ENCODE peak calls at places on chromosomes 1 and 21, in five cellular contexts. One of them, this sample, is unnamed.
A peak's percentile ranks its signal among the peaks of the same experiment; 100 is the strongest.

GRCh38 chr21:38817371-38818335 is 11.9 kb downstream of the ETS2 start:
- DNase-seq in A549: no peak
- DNase-seq in glutamatergic neuron: no peak
- DNase-seq in CD8-positive, alpha-beta T cell: no peak
- DNase-seq in osteoblast: peak; percentile 95
- DNase-seq in this sample: no peak

GRCh38 chr1:192251735-192252134 is 65.1 kb upstream of the RGS21 start:
- DNase-seq in CD8-positive, alpha-beta T cell: no peak
- DNase-seq in osteoblast: no peak
- DNase-seq in glutamatergic neuron: no peak
- DNase-seq in A549: no peak
- DNase-seq in this sample: no peak

GRCh38 chr1:85612704-85613361 is 32.3 kb downstream of the CCN1 start:
- DNase-seq in osteoblast: peak; percentile 95
- DNase-seq in CD8-positive, alpha-beta T cell: no peak
- DNase-seq in glutamatergic neuron: no peak
- DNase-seq in A549: peak; percentile 35
- DNase-seq in this sample: no peak

GRCh38 chr1:26690157-26690556 is 5.7 kb upstream of the ARID1A start:
- DNase-seq in CD8-positive, alpha-beta T cell: no peak
- DNase-seq in osteoblast: no peak
- DNase-seq in A549: no peak
- DNase-seq in glutamatergic neuron: no peak
- DNase-seq in this sample: no peak

GRCh38 chr1:147514233-147514632 is 27.1 kb upstream of the BCL9 start:
- DNase-seq in glutamatergic neuron: no peak
- DNase-seq in CD8-positive, alpha-beta T cell: no peak
- DNase-seq in osteoblast: no peak
- DNase-seq in A549: no peak
- DNase-seq in this sample: no peak

GRCh38 chr1:21663951-21664805 is 5.0 kb downstream of the RAP1GAP start:
- DNase-seq in osteoblast: peak; percentile 79
- DNase-seq in CD8-positive, alpha-beta T cell: no peak
- DNase-seq in A549: no peak
- DNase-seq in glutamatergic neuron: no peak
- DNase-seq in this sample: peak; percentile 10

GRCh38 chr21:43308101-43308500 is 118.8 kb downstream of the SIK1 start:
- DNase-seq in glutamatergic neuron: peak; percentile 10
- DNase-seq in CD8-positive, alpha-beta T cell: no peak
- DNase-seq in osteoblast: no peak
- DNase-seq in A549: no peak
- DNase-seq in this sample: no peak

GRCh38 chr1:55997550-55997949 is 581.8 kb downstream of the PLPP3 start:
- DNase-seq in osteoblast: no peak
- DNase-seq in glutamatergic neuron: no peak
- DNase-seq in A549: no peak
- DNase-seq in CD8-positive, alpha-beta T cell: no peak
- DNase-seq in this sample: no peak

GRCh38 chr1:202112864-202113689 is 9.6 kb upstream of the GPR37L1 start:
- DNase-seq in glutamatergic neuron: no peak
- DNase-seq in A549: peak; percentile 62
- DNase-seq in osteoblast: peak; percentile 88
- DNase-seq in CD8-positive, alpha-beta T cell: no peak
- DNase-seq in this sample: no peak

GRCh38 chr1:72366473-72366872 is 84.1 kb upstream of the NEGR1 start:
- DNase-seq in A549: no peak
- DNase-seq in glutamatergic neuron: no peak
- DNase-seq in CD8-positive, alpha-beta T cell: no peak
- DNase-seq in osteoblast: no peak
- DNase-seq in this sample: no peak

GRCh38 chr1:55071477-55071876 is 32.1 kb downstream of the PCSK9 start:
- DNase-seq in CD8-positive, alpha-beta T cell: no peak
- DNase-seq in A549: peak; percentile 44
- DNase-seq in glutamatergic neuron: no peak
- DNase-seq in osteoblast: peak; percentile 78
- DNase-seq in this sample: no peak

GRCh38 chr1:63124666-63125191 is 197.6 kb upstream of the FOXD3 start:
- DNase-seq in osteoblast: peak; percentile 19
- DNase-seq in A549: no peak
- DNase-seq in CD8-positive, alpha-beta T cell: no peak
- DNase-seq in glutamatergic neuron: no peak
- DNase-seq in this sample: no peak

GRCh38 chr1:243482237-243483022 is 226.6 kb downstream of the SDCCAG8 start:
- DNase-seq in CD8-positive, alpha-beta T cell: no peak
- DNase-seq in glutamatergic neuron: peak; percentile 57
- DNase-seq in osteoblast: peak; percentile 94
- DNase-seq in A549: peak; percentile 53
- DNase-seq in this sample: no peak

GRCh38 chr1:202561726-202562442 is 148.4 kb downstream of the SYT2 start:
- DNase-seq in osteoblast: no peak
- DNase-seq in CD8-positive, alpha-beta T cell: no peak
- DNase-seq in glutamatergic neuron: no peak
- DNase-seq in A549: no peak
- DNase-seq in this sample: no peak

GRCh38 chr1:181768216-181768929 is 285.1 kb downstream of the CACNA1E start:
- DNase-seq in osteoblast: no peak
- DNase-seq in CD8-positive, alpha-beta T cell: no peak
- DNase-seq in glutamatergic neuron: no peak
- DNase-seq in A549: no peak
- DNase-seq in this sample: no peak

GRCh38 chr1:65762081-65762862 is 30.4 kb upstream of the PDE4B start:
- DNase-seq in glutamatergic neuron: no peak
- DNase-seq in CD8-positive, alpha-beta T cell: no peak
- DNase-seq in A549: no peak
- DNase-seq in osteoblast: peak; percentile 63
- DNase-seq in this sample: no peak

GRCh38 chr21:26846036-26846931 is 1.1 kb upstream of the ADAMTS1 start:
- DNase-seq in CD8-positive, alpha-beta T cell: no peak
- DNase-seq in A549: no peak
- DNase-seq in glutamatergic neuron: peak; percentile 58
- DNase-seq in osteoblast: peak; percentile 92
- DNase-seq in this sample: no peak

GRCh38 chr21:17786219-17787181 is 32.7 kb downstream of the C21orf91 start:
- DNase-seq in CD8-positive, alpha-beta T cell: no peak
- DNase-seq in A549: no peak
- DNase-seq in glutamatergic neuron: no peak
- DNase-seq in osteoblast: no peak
- DNase-seq in this sample: no peak

GRCh38 chr1:38451541-38451993 is 405.0 kb upstream of the POU3F1 start:
- DNase-seq in glutamatergic neuron: no peak
- DNase-seq in A549: no peak
- DNase-seq in osteoblast: peak; percentile 88
- DNase-seq in CD8-positive, alpha-beta T cell: no peak
- DNase-seq in this sample: no peak

GRCh38 chr1:90501281-90501680 is 215.8 kb downstream of the BARHL2 start:
- DNase-seq in osteoblast: no peak
- DNase-seq in glutamatergic neuron: no peak
- DNase-seq in CD8-positive, alpha-beta T cell: no peak
- DNase-seq in A549: no peak
- DNase-seq in this sample: no peak

GRCh38 chr1:203179328-203180009 is 3.8 kb upstream of the MYBPH start:
- DNase-seq in A549: no peak
- DNase-seq in osteoblast: peak; percentile 30
- DNase-seq in glutamatergic neuron: no peak
- DNase-seq in CD8-positive, alpha-beta T cell: no peak
- DNase-seq in this sample: no peak

GRCh38 chr1:201025571-201026002 is 2.1 kb upstream of the KIF21B start:
- DNase-seq in osteoblast: peak; percentile 89
- DNase-seq in glutamatergic neuron: no peak
- DNase-seq in A549: peak; percentile 79
- DNase-seq in CD8-positive, alpha-beta T cell: no peak
- DNase-seq in this sample: no peak

GRCh38 chr21:45020629-45021427 is 53.6 kb upstream of the ADARB1 start:
- DNase-seq in glutamatergic neuron: no peak
- DNase-seq in osteoblast: peak; percentile 67
- DNase-seq in CD8-positive, alpha-beta T cell: no peak
- DNase-seq in A549: no peak
- DNase-seq in this sample: no peak

GRCh38 chr1:39129514-39129913 is 75.0 kb upstream of the MACF1 start:
- DNase-seq in osteoblast: no peak
- DNase-seq in A549: no peak
- DNase-seq in glutamatergic neuron: no peak
- DNase-seq in CD8-positive, alpha-beta T cell: no peak
- DNase-seq in this sample: no peak

GRCh38 chr1:198212675-198213074 is 55.9 kb downstream of the NEK7 start:
- DNase-seq in glutamatergic neuron: no peak
- DNase-seq in CD8-positive, alpha-beta T cell: no peak
- DNase-seq in A549: no peak
- DNase-seq in osteoblast: peak; percentile 84
- DNase-seq in this sample: no peak

GRCh38 chr21:36747815-36748381 is 49.0 kb downstream of the SIM2 start:
- DNase-seq in A549: no peak
- DNase-seq in glutamatergic neuron: peak; percentile 88
- DNase-seq in CD8-positive, alpha-beta T cell: no peak
- DNase-seq in osteoblast: peak; percentile 99
- DNase-seq in this sample: no peak

GRCh38 chr1:7422561-7422960 is 348.5 kb upstream of the VAMP3 start:
- DNase-seq in glutamatergic neuron: peak; percentile 1
- DNase-seq in A549: no peak
- DNase-seq in osteoblast: no peak
- DNase-seq in CD8-positive, alpha-beta T cell: no peak
- DNase-seq in this sample: no peak

GRCh38 chr1:61053712-61054608 is 28.4 kb upstream of the NFIA start:
- DNase-seq in osteoblast: peak; percentile 94
- DNase-seq in A549: no peak
- DNase-seq in CD8-positive, alpha-beta T cell: peak; percentile 13
- DNase-seq in glutamatergic neuron: peak; percentile 63
- DNase-seq in this sample: no peak

GRCh38 chr21:46435786-46436227 is 22.9 kb upstream of the DIP2A start:
- DNase-seq in osteoblast: peak; percentile 4
- DNase-seq in CD8-positive, alpha-beta T cell: no peak
- DNase-seq in A549: no peak
- DNase-seq in glutamatergic neuron: no peak
- DNase-seq in this sample: no peak

GRCh38 chr21:35046880-35047229 is 2.2 kb downstream of the RUNX1 start:
- DNase-seq in glutamatergic neuron: no peak
- DNase-seq in CD8-positive, alpha-beta T cell: no peak
- DNase-seq in A549: no peak
- DNase-seq in osteoblast: no peak
- DNase-seq in this sample: no peak

GRCh38 chr1:150383629-150384318 is 19.8 kb downstream of the RPRD2 start:
- DNase-seq in osteoblast: peak; percentile 10
- DNase-seq in CD8-positive, alpha-beta T cell: no peak
- DNase-seq in glutamatergic neuron: no peak
- DNase-seq in A549: no peak
- DNase-seq in this sample: no peak

GRCh38 chr1:225111000-225111399 is 181.5 kb downstream of the DNAH14 start:
- DNase-seq in A549: no peak
- DNase-seq in CD8-positive, alpha-beta T cell: no peak
- DNase-seq in osteoblast: no peak
- DNase-seq in glutamatergic neuron: no peak
- DNase-seq in this sample: no peak
- TF ChIP-seq CTCF in A549: no peak
- TF ChIP-seq CTCF in CD8-positive, alpha-beta T cell: no peak
- TF ChIP-seq CTCF in osteoblast: no peak
- TF ChIP-seq CTCF in glutamatergic neuron: no peak
- TF ChIP-seq CTCF in this sample: no peak

GRCh38 chr1:152190589-152190988 is 31.6 kb upstream of the RPTN start:
- DNase-seq in CD8-positive, alpha-beta T cell: no peak
- DNase-seq in glutamatergic neuron: no peak
- DNase-seq in A549: no peak
- DNase-seq in osteoblast: peak; percentile 66
- DNase-seq in this sample: no peak
- TF ChIP-seq CTCF in CD8-positive, alpha-beta T cell: no peak
- TF ChIP-seq CTCF in glutamatergic neuron: no peak
- TF ChIP-seq CTCF in A549: no peak
- TF ChIP-seq CTCF in osteoblast: no peak
- TF ChIP-seq CTCF in this sample: no peak

GRCh38 chr1:221289103-221289502 is 409.9 kb downstream of the HLX start:
- DNase-seq in A549: no peak
- DNase-seq in glutamatergic neuron: no peak
- DNase-seq in CD8-positive, alpha-beta T cell: no peak
- DNase-seq in osteoblast: no peak
- DNase-seq in this sample: no peak

GRCh38 chr1:221290669-221291068 is 411.4 kb downstream of the HLX start:
- DNase-seq in osteoblast: no peak
- DNase-seq in A549: no peak
- DNase-seq in glutamatergic neuron: no peak
- DNase-seq in CD8-positive, alpha-beta T cell: no peak
- DNase-seq in this sample: no peak

GRCh38 chr1:221284028-221284427 is 404.8 kb downstream of the HLX start:
- DNase-seq in osteoblast: peak; percentile 90
- DNase-seq in CD8-positive, alpha-beta T cell: no peak
- DNase-seq in A549: no peak
- DNase-seq in glutamatergic neuron: no peak
- DNase-seq in this sample: no peak

GRCh38 chr1:221283532-221283931 is 404.3 kb downstream of the HLX start:
- DNase-seq in CD8-positive, alpha-beta T cell: no peak
- DNase-seq in glutamatergic neuron: no peak
- DNase-seq in A549: no peak
- DNase-seq in osteoblast: no peak
- DNase-seq in this sample: no peak

GRCh38 chr1:221286399-221286798 is 407.2 kb downstream of the HLX start:
- DNase-seq in glutamatergic neuron: no peak
- DNase-seq in CD8-positive, alpha-beta T cell: no peak
- DNase-seq in osteoblast: no peak
- DNase-seq in A549: no peak
- DNase-seq in this sample: no peak
- TF ChIP-seq CTCF in glutamatergic neuron: no peak
- TF ChIP-seq CTCF in CD8-positive, alpha-beta T cell: no peak
- TF ChIP-seq CTCF in osteoblast: no peak
- TF ChIP-seq CTCF in A549: no peak
- TF ChIP-seq CTCF in this sample: no peak

GRCh38 chr1:34865981-34866761 is 6.6 kb upstream of the SMIM12 start:
- DNase-seq in glutamatergic neuron: peak; percentile 91
- DNase-seq in A549: peak; percentile 71
- DNase-seq in CD8-positive, alpha-beta T cell: peak; percentile 97
- DNase-seq in osteoblast: peak; percentile 99
- DNase-seq in this sample: peak; percentile 95

GRCh38 chr1:34866762-34867109 is 7.2 kb upstream of the SMIM12 start:
- DNase-seq in A549: no peak
- DNase-seq in CD8-positive, alpha-beta T cell: no peak
- DNase-seq in glutamatergic neuron: no peak
- DNase-seq in osteoblast: no peak
- DNase-seq in this sample: no peak

GRCh38 chr1:34865573-34865972 is 6.0 kb upstream of the SMIM12 start:
- DNase-seq in A549: no peak
- DNase-seq in CD8-positive, alpha-beta T cell: no peak
- DNase-seq in glutamatergic neuron: no peak
- DNase-seq in osteoblast: no peak
- DNase-seq in this sample: no peak

GRCh38 chr1:34864759-34865158 is 5.2 kb upstream of the SMIM12 start:
- DNase-seq in osteoblast: no peak
- DNase-seq in A549: no peak
- DNase-seq in glutamatergic neuron: no peak
- DNase-seq in CD8-positive, alpha-beta T cell: no peak
- DNase-seq in this sample: no peak

DNA sequence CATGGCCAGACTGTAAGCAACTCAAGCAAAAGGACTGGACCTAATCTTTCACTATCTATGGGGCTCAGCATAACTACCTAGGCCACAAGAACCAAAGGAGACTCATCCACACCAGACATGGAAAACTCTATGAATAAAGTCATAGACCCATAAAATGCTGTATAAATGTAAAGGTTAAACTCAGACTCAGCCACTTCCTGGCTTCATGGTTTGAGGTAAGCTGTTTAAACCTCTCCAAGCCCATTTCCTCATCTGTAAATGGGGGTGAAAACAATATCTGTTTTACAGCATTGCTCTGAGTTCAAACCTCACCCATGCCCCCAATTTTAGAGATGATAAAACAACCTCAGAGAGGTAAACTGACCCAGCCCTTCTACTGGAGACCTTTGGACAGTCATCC is 4.0 kb upstream of the SMIM12 start:
- DNase-seq in CD8-positive, alpha-beta T cell: no peak
- DNase-seq in glutamatergic neuron: no peak
- DNase-seq in A549: no peak
- DNase-seq in osteoblast: no peak
- DNase-seq in this sample: no peak
- TF ChIP-seq CTCF in CD8-positive, alpha-beta T cell: no peak
- TF ChIP-seq CTCF in glutamatergic neuron: no peak
- TF ChIP-seq CTCF in A549: no peak
- TF ChIP-seq CTCF in osteoblast: no peak
- TF ChIP-seq CTCF in this sample: no peak

This sample was measured in activated B cell treated with CpG ODN at 0.5 μM for 24 hours.